ENCODE peak calls at places on chromosomes 13 and 19, in four cellular contexts. M is H1, S is A549, W is HepG2. O is an unnamed sample.

GRCh38 chr13:36814465-36814864 is 4.6 kb upstream of the RFXAP start:
- DNase-seq in W (no peak), M (no peak), S (no peak), O (no peak)

GRCh38 chr19:41225238-41226052 is 6.4 kb downstream of the AXL start:
- DNase-seq in W (peak; percentile 91), M (peak; percentile 47), S (peak; percentile 100), O (peak; percentile 83)

GRCh38 chr13:64052526-64052925 is 2636.9 kb upstream of the PCDH20 start:
- DNase-seq in W (no peak), S (no peak), M (no peak), O (peak; percentile 34)

GRCh38 chr13:51942189-51942588 is 69.1 kb downstream of the ATP7B start:
- DNase-seq in S (no peak), M (no peak), W (no peak), O (no peak)

GRCh38 chr19:10315335-10316214 is at the start of gene FDX2:
- DNase-seq in S (peak; percentile 64), M (peak; percentile 79), W (peak; percentile 83), O (peak; percentile 91)

GRCh38 chr19:36401475-36401874 is 17.0 kb downstream of the ZFP82 start:
- DNase-seq in M (no peak), S (no peak), W (no peak), O (no peak)

GRCh38 chr19:11164879-11165406 is 9.4 kb upstream of the SPC24 start:
- DNase-seq in W (no peak), S (no peak), M (no peak), O (no peak)

GRCh38 chr13:114230117-114230516 is 4.6 kb upstream of the CDC16 start:
- DNase-seq in M (no peak), S (no peak), W (no peak), O (peak; percentile 28)

GRCh38 chr19:46718157-46718933 is 1.4 kb upstream of the PRKD2 start:
- DNase-seq in W (no peak), S (peak; percentile 62), M (no peak), O (no peak)

GRCh38 chr19:45528744-45529453 is 21.6 kb downstream of the VASP start:
- DNase-seq in S (no peak), W (no peak), M (peak; percentile 87), O (peak; percentile 85)

GRCh38 chr19:40744554-40745401 is 5.5 kb downstream of the ACTMAP start:
- DNase-seq in M (no peak), S (no peak), W (peak; percentile 21), O (peak; percentile 61)

GRCh38 chr13:110499621-110500281 is 61.8 kb downstream of the RAB20 start:
- DNase-seq in S (no peak), W (no peak), M (no peak), O (no peak)

GRCh38 chr13:106083620-106084350 is 451.7 kb downstream of the EFNB2 start:
- DNase-seq in M (no peak), S (no peak), W (peak; percentile 6), O (no peak)

GRCh38 chr13:105177265-105177900 is 1358.1 kb downstream of the EFNB2 start:
- DNase-seq in S (no peak), M (no peak), W (no peak), O (no peak)

DNA sequence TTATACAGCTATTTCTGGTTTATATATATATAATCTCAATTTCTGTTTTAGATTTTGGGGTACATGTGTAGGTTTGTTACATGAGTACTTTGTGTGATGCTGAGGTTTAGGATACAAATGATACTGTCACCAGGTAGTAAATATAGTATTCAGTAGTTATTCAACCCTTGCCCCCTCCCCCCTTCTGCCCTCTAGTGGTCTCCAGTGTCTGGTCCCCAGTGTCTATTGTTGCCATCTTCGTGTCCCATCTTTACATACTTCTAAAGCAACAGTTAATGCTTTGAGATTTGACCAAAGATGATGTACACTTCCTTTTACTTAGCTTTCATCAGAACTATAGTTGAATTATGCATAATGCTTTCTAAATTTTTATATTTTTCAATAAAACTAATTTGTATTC is 1623.4 kb upstream of the PRR20A start:
- DNase-seq in M (no peak), W (no peak), S (no peak), O (no peak)
- TF ChIP-seq PHF8 in M (no peak), W (no peak), S (no peak), O (no peak)

GRCh38 chr13:21670006-21670882 is 629 bp upstream of the FGF9 start:
- DNase-seq in M (no peak), W (no peak), S (peak; percentile 21), O (peak; percentile 51)

GRCh38 chr13:21672811-21673591 is 2.1 kb downstream of the FGF9 start:
- DNase-seq in M (no peak), W (no peak), S (no peak), O (no peak)

GRCh38 chr13:21671793-21672680 is 1.2 kb downstream of the FGF9 start:
- DNase-seq in M (no peak), W (no peak), S (no peak), O (no peak)

GRCh38 chr13:21668665-21669599 is 1.9 kb upstream of the FGF9 start:
- DNase-seq in M (no peak), W (no peak), S (no peak), O (no peak)

GRCh38 chr13:21670883-21671792 is at the start of gene FGF9:
- DNase-seq in M (no peak), W (peak; percentile 31), S (peak; percentile 47), O (peak; percentile 78)
- TF ChIP-seq PHF8 in M (no peak), W (no peak), S (no peak), O (no peak)

GRCh38 chr19:1074512-1075283 is 7.7 kb downstream of the ARHGAP45 start:
- DNase-seq in M (no peak), S (peak; percentile 74), W (no peak), O (peak; percentile 98)
- TF ChIP-seq PHF8 in M (no peak), S (no peak), W (no peak), O (peak; percentile 33)

GRCh38 chr13:20993211-20993610 is 68.2 kb downstream of the LATS2 start:
- DNase-seq in M (no peak), W (no peak), S (no peak), O (no peak)
- TF ChIP-seq PHF8 in M (no peak), W (no peak), S (no peak), O (no peak)

GRCh38 chr13:99355267-99356215 is 48.3 kb upstream of the GPR183 start:
- DNase-seq in M (no peak), S (no peak), W (no peak), O (no peak)

GRCh38 chr13:99353836-99354235 is 46.6 kb upstream of the GPR183 start:
- DNase-seq in S (no peak), W (no peak), M (no peak), O (no peak)

GRCh38 chr13:99356216-99357089 is 49.3 kb upstream of the GPR183 start:
- DNase-seq in S (no peak), M (no peak), W (no peak), O (no peak)

GRCh38 chr13:99352351-99353271 is 45.4 kb upstream of the GPR183 start:
- DNase-seq in M (no peak), S (no peak), W (no peak), O (no peak)

DNA sequence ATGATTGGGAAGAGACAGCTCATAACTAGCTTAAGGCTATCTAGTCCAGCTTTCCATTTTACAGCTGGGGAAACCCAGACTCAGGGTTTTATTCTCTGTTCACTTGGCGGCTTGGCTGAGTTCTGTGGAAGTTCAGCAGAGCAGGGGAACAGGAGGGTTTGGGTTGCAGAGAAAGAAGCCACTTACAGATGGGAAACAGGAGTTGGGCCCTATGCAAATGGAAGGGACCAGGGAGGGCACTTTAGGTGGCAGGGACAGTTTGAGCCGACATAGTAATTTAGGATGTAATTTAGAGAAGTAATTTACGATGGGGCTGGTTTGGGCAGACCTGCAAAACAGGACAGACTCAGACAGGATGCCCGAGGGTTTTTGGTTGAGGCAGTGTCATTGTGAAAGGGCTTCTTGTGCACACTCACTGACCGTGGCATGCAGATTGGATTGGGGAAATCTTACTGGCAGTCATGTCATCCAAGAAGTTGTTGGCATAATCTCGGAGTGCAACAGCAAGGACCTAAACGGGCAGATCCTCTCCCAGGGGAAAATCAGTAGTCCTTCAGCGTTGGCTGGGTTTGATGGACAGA is 47.3 kb upstream of the GPR183 start:
- DNase-seq in M (no peak), S (no peak), W (no peak), O (no peak)
- TF ChIP-seq PHF8 in M (no peak), S (no peak), W (no peak), O (no peak)

DNA sequence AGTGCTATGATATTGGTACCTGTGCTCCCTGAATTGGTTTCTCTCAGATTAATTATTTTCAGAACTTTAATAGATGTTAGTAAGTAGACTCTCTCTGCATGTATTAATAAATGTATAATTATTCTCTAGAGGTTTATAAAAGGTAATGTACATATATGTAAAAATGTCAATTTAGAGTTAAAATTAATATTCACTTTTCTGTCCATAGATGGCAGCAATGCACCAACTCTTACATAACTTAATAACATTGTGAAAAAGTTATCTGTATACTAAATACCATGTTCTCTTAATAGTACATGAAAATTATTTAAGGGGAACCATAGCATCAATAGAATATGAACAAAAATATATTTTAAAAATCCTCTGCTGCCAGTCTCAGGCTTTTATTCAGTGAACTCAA is 515.0 kb upstream of the KLHL1 start:
- DNase-seq in W (no peak), S (no peak), M (no peak), O (peak; percentile 3)
- TF ChIP-seq PHF8 in W (no peak), S (no peak), M (no peak), O (no peak)

GRCh38 chr19:49677232-49677881 is at the start of gene PRMT1:
- DNase-seq in S (no peak), W (peak; percentile 35), M (no peak), O (peak; percentile 87)
- TF ChIP-seq PHF8 in S (peak; percentile 94), W (peak; percentile 82), M (peak; percentile 99), O (peak; percentile 94)

GRCh38 chr13:21001471-21001870 is 59.9 kb downstream of the LATS2 start:
- DNase-seq in M (no peak), W (no peak), S (no peak), O (no peak)
- TF ChIP-seq PHF8 in M (no peak), W (no peak), S (no peak), O (no peak)

DNA sequence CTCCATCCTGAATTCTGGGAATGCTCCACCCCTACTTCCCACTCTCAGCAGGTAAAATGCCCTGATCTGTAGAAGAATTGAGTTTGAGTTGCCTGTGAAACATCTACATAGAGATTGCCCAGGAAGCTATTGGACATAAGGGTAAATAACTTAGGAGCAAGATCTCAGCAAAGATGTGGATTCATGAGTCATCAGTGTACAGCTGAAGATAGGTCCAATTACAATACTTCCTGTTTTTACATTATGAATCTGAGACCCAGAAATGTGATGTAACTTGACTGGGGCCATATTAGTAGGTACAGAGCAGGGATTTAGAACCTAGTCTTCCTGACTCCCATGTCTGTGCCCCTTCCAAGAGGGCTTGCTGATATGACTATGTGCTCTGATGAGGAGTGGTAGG is 79.4 kb upstream of the FNDC3A start:
- DNase-seq in W (no peak), M (no peak), S (no peak), O (peak; percentile 5)
- TF ChIP-seq PHF8 in W (no peak), M (no peak), S (no peak), O (no peak)

GRCh38 chr19:48169974-48170803 is at the start of the genes LIG1 and ZSWIM9:
- DNase-seq in S (peak; percentile 99), M (peak; percentile 77), W (peak; percentile 94), O (peak; percentile 94)

GRCh38 chr19:48168689-48169088 is 1.5 kb downstream of the LIG1 start:
- DNase-seq in S (no peak), M (no peak), W (no peak), O (no peak)

GRCh38 chr19:48171584-48172170 is 1.2 kb downstream of the ZSWIM9 start:
- DNase-seq in M (no peak), S (no peak), W (no peak), O (no peak)

GRCh38 chr19:48169585-48169973 is 565 bp downstream of the LIG1 start:
- DNase-seq in S (peak; percentile 79), W (peak; percentile 45), M (peak; percentile 77), O (peak; percentile 97)

GRCh38 chr19:48170817-48171347 is 402 bp downstream of the ZSWIM9 start:
- DNase-seq in W (no peak), M (no peak), S (no peak), O (peak; percentile 14)
- TF ChIP-seq PHF8 in W (no peak), M (peak; percentile 48), S (no peak), O (no peak)

O was measured in K562.